ENCODE peak calls at places on chromosome 22, in seven cellular contexts. O, F, S, H, Z, B and Y are unnamed samples.

GRCh38 chr22:39818050-39818449 is 75.5 kb downstream of the ENTHD1 start:
- DNase-seq in O (no peak), F (no peak), S (peak; percentile 25), H (no peak), Z (no peak), B (peak; percentile 76), Y (no peak)

GRCh38 chr22:32590556-32590955 is 115.9 kb downstream of the FBXO7 start:
- DNase-seq in O (no peak), F (no peak), S (peak; percentile 65), H (no peak), Z (no peak), B (peak; percentile 88), Y (no peak)

GRCh38 chr22:40300884-40301672 is 45.2 kb upstream of the ADSL start:
- DNase-seq in O (peak; percentile 39), F (no peak), S (no peak), H (no peak), Z (no peak), B (no peak), Y (peak; percentile 67)

GRCh38 chr22:27302501-27302900 is 499.1 kb downstream of the MN1 start:
- DNase-seq in O (no peak), F (no peak), S (no peak), H (no peak), Z (no peak), B (no peak), Y (no peak)

GRCh38 chr22:31628969-31629723 is 32.9 kb downstream of the PISD start:
- DNase-seq in O (no peak), F (no peak), S (no peak), H (no peak), Z (no peak), B (no peak), Y (no peak)

GRCh38 chr22:46986788-46987187 is 224.3 kb downstream of the TBC1D22A start:
- DNase-seq in O (no peak), F (no peak), S (no peak), H (no peak), Z (no peak), B (no peak), Y (no peak)

GRCh38 chr22:44410396-44411056 is 87.5 kb downstream of the RTL6 start:
- DNase-seq in O (no peak), F (no peak), S (no peak), H (peak; percentile 44), Z (no peak), B (no peak), Y (no peak)

GRCh38 chr22:35205141-35205775 is 52.0 kb upstream of the HMGXB4 start:
- DNase-seq in O (no peak), F (no peak), S (no peak), H (no peak), Z (no peak), B (no peak), Y (no peak)

GRCh38 chr22:35334010-35334409 is 34.3 kb downstream of the TOM1 start:
- DNase-seq in O (peak; percentile 55), F (no peak), S (no peak), H (no peak), Z (no peak), B (no peak), Y (peak; percentile 47)

GRCh38 chr22:32985899-32986772 is 72.0 kb downstream of the SYN3 start:
- DNase-seq in O (peak; percentile 63), F (peak; percentile 77), S (peak; percentile 73), H (peak; percentile 79), Z (no peak), B (peak; percentile 68), Y (peak; percentile 65)

GRCh38 chr22:47136050-47136449 is 373.6 kb downstream of the TBC1D22A start:
- DNase-seq in O (no peak), F (no peak), S (no peak), H (no peak), Z (no peak), B (no peak), Y (no peak)

GRCh38 chr22:42222140-42222539 is 48.3 kb downstream of the TCF20 start:
- DNase-seq in O (no peak), F (no peak), S (no peak), H (no peak), Z (no peak), B (no peak), Y (peak; percentile 53)

GRCh38 chr22:47040486-47041145 is 278.2 kb downstream of the TBC1D22A start:
- DNase-seq in O (no peak), F (no peak), S (no peak), H (no peak), Z (no peak), B (no peak), Y (no peak)

DNA sequence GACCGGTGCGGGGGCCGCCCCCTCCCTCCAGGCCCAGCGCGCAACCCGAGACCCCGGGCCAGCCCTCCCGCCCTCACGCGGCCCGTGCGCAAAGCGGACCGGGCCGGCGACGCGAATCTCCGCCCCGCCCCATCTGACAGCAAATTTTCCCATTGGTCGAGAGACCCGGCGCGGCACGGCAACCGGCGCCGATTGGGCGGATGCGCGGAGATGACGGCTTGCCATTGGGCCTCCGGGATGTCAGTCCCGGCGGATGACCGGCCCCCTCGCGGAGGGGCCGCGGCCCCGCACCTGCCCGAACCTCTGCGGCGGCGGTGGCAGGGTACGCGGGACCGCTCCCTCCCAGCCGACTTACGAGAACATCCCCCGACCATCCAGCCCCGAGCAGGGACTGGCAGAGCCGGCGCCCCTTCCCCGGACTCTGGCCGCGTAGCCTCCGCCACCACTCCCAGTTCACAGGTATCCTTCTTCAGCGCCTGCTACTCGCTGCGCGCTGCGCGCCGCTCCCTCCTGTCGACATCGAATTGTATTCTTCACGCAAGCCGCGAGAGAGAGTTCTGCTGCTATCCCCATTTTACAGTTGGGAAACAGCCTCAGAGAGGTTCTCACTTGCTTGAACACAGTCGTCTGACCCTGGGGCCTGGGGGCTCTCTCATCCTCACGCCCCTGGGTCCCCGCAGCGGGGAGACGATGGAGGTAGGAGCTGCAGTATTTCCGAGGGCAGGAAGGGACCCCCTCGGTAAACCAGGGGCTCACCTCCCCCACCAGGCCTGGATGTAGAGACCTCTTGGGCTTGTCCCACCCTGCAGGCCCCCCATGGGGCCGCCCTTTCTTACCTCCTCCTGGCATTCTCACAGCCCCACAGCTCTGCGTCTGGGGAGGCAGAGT is at the start of gene ARVCF:
- DNase-seq in O (peak; percentile 89), F (peak; percentile 93), S (peak; percentile 82), H (peak; percentile 93), Z (peak; percentile 25), B (peak; percentile 88), Y (peak; percentile 98)
- TF ChIP-seq CTCF in O (peak; percentile 35), F (peak; percentile 75), S (peak; percentile 47), H (no peak), Z (no peak), B (no peak), Y (no peak)

GRCh38 chr22:19128009-19128401 is 3.1 kb upstream of the TSSK2 start:
- DNase-seq in O (no peak), F (no peak), S (no peak), H (no peak), Z (no peak), B (no peak), Y (no peak)

GRCh38 chr22:19126874-19127273 is 4.2 kb upstream of the TSSK2 start:
- DNase-seq in O (no peak), F (no peak), S (no peak), H (no peak), Z (no peak), B (no peak), Y (no peak)

GRCh38 chr22:19126309-19126666 is 4.1 kb upstream of the DGCR2 start:
- DNase-seq in O (no peak), F (no peak), S (no peak), H (no peak), Z (no peak), B (no peak), Y (no peak)

GRCh38 chr22:19128946-19129727 is 2.0 kb upstream of the TSSK2 start:
- DNase-seq in O (no peak), F (no peak), S (no peak), H (no peak), Z (no peak), B (no peak), Y (no peak)

DNA sequence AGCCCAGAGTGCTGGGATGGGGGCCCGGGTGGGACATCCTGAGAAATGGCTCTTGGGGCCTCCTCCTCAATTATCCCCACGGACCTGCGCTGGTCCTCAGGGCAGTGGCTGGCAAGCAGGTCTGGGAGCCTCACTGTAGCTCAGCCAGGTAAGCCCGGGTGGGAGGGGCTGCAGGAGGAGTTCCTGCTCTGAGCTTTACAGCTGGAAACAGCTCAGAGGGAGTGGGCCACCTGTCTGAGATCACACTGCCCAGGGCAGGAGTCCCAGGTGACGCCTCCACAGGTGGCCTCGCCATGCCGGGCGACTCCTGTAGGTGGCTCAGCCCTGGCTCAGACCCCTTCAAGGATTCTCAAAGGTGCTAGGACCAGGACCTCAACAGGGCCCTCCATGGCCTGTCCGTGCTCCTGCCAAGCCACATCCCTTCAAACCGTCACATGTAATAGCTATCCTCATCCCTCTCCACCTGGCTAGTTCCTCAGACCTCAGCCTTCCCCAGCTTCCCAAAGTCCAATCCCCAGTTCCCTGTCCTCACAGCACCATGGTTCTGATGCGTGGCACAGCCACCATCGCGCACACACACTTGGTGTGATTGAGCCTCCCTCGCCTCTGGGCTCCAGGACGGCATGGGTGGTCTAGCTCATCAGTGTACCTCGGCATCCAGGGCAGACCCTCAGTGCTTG is 3.6 kb upstream of the TSSK2 start:
- DNase-seq in O (no peak), F (no peak), S (no peak), H (no peak), Z (no peak), B (no peak), Y (no peak)
- TF ChIP-seq CTCF in O (no peak), F (no peak), S (no peak), H (no peak), Z (no peak), B (no peak), Y (no peak)

DNA sequence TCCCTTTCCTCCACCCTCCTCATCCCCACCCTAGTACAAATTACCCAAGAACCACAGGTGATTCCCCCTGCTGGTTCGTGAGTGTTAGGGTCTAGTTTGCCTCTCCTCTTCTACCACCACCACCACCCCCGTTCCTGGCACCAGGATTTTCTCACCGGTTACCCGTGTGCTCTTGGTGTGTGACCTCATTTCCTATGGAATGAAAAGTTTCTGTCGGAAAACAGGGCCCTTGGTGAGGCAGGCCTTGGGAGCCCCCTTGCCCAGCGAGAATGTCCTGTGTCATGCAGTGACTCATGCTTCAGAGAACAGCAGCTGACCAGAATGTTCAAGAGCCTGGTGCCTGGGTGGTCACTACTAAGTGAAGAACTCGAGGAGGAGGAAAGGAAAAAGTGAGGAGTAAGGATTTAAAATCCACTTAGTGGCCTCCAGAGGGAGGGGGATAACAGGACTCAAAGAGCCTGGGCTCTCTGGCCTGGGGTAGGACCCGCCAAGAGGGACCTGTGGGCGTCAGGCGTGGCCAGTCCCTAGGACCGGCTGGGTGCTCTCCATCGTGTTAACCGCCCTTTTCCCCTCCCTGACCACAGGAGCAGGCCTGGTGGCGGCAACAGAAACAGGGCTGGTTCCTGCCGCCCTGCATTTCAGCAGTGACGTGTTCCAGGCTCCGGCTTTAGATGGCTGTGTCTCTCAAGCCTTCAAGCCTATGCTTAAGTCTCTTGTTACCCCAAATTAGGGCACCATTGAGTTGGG is 30.2 kb downstream of the C22orf31 start:
- DNase-seq in O (peak; percentile 36), F (peak; percentile 39), S (peak; percentile 96), H (peak; percentile 78), Z (no peak), B (peak; percentile 99), Y (no peak)
- TF ChIP-seq CTCF in O (no peak), F (no peak), S (peak; percentile 48), H (no peak), Z (no peak), B (peak; percentile 16), Y (no peak)

DNA sequence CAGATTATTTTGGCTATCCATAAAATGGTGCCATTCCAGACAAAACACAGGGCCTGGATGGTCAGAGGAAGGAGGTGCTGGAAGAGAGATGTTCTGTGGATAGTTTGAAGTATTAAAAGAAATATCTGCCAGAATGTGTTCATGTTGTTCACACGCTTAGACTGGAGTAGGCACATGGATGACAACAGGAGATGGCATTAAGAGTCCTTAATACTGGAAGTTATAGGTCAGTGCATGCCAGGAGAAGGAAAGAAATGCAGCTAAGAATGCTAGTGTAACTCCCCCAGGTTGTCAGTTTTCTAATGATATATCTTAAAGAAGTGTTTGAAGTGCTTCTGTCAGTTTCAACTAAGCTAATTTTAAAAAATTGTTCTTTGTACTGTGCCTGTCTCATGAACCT is 20.2 kb downstream of the KREMEN1 start:
- DNase-seq in O (no peak), F (no peak), S (no peak), H (no peak), Z (no peak), B (no peak), Y (no peak)
- TF ChIP-seq CTCF in O (no peak), F (no peak), S (no peak), H (no peak), Z (no peak), B (no peak), Y (no peak)